ENCODE peak calls at places on chromosome 2, in ten cellular contexts. W is body of pancreas, N is sigmoid colon, S is heart left ventricle, O is A549, A is breast epithelium, I is right lobe of liver, Q is K562, F is ovary, G is Peyer's patch. H is an unnamed sample.

GRCh38 chr2:20164061-20164733 is 60.7 kb downstream of the SDC1 start:
- DNase-seq in W (no peak), N (no peak), S (no peak), O (peak; percentile 58), A (no peak), I (no peak), Q (no peak), F (no peak), G (no peak), H (no peak)

GRCh38 chr2:74440378-74441110 is 1.2 kb downstream of the RTKN start:
- DNase-seq in W (peak; percentile 88), N (peak; percentile 95), S (peak; percentile 94), O (peak; percentile 100), A (peak; percentile 78), I (peak; percentile 88), Q (peak; percentile 98), F (peak; percentile 86), G (peak; percentile 57), H (peak; percentile 92)

GRCh38 chr2:173749315-173749714 is 215.9 kb downstream of the SP3 start:
- DNase-seq in W (no peak), N (no peak), S (no peak), O (peak; percentile 6), A (no peak), I (no peak), Q (no peak), F (no peak), G (no peak), H (no peak)

GRCh38 chr2:223815186-223815883 is 22.0 kb downstream of the AP1S3 start:
- DNase-seq in W (peak; percentile 26), N (no peak), S (no peak), O (peak; percentile 56), A (no peak), I (no peak), Q (no peak), F (no peak), G (no peak), H (no peak)

GRCh38 chr2:223633656-223634055 is 31.5 kb upstream of the SCG2 start:
- DNase-seq in W (peak; percentile 5), N (no peak), S (no peak), O (no peak), A (no peak), I (no peak), Q (no peak), F (no peak), G (no peak), H (no peak)

GRCh38 chr2:187422277-187422676 is 25.8 kb downstream of the CALCRL start:
- DNase-seq in W (no peak), N (no peak), S (no peak), O (no peak), A (no peak), I (no peak), Q (no peak), F (no peak), G (no peak), H (no peak)

GRCh38 chr2:42133771-42134195 is 35.4 kb upstream of the EML4 start:
- DNase-seq in W (no peak), N (no peak), S (no peak), O (no peak), A (no peak), I (no peak), Q (no peak), F (no peak), G (no peak), H (no peak)

GRCh38 chr2:8578335-8579244 is 103.3 kb upstream of the ID2 start:
- DNase-seq in W (no peak), N (peak; percentile 57), S (no peak), O (no peak), A (no peak), I (no peak), Q (no peak), F (no peak), G (peak; percentile 46), H (no peak)

GRCh38 chr2:216802516-216803265 is 57.2 kb downstream of the TNP1 start:
- DNase-seq in W (no peak), N (no peak), S (no peak), O (no peak), A (no peak), I (no peak), Q (no peak), F (no peak), G (no peak), H (no peak)

GRCh38 chr2:221539246-221539645 is 32.9 kb downstream of the EPHA4 start:
- DNase-seq in W (no peak), N (no peak), S (no peak), O (no peak), A (no peak), I (no peak), Q (no peak), F (no peak), G (no peak), H (no peak)

GRCh38 chr2:42195559-42195958 is 26.4 kb downstream of the EML4 start:
- DNase-seq in W (no peak), N (no peak), S (no peak), O (peak; percentile 45), A (no peak), I (no peak), Q (no peak), F (no peak), G (no peak), H (no peak)

GRCh38 chr2:205850611-205851010 is 168.3 kb downstream of the NRP2 start:
- DNase-seq in W (no peak), N (no peak), S (no peak), O (no peak), A (no peak), I (no peak), Q (no peak), F (no peak), G (no peak), H (no peak)

GRCh38 chr2:239087041-239087710 is 239.3 kb downstream of the TWIST2 start:
- DNase-seq in W (no peak), N (no peak), S (no peak), O (no peak), A (no peak), I (no peak), Q (no peak), F (no peak), G (no peak), H (no peak)

GRCh38 chr2:45935791-45936622 is 284.5 kb downstream of the PRKCE start:
- DNase-seq in W (peak; percentile 96), N (peak; percentile 98), S (peak; percentile 97), O (peak; percentile 95), A (peak; percentile 94), I (peak; percentile 86), Q (peak; percentile 77), F (peak; percentile 95), G (peak; percentile 65), H (peak; percentile 88)

GRCh38 chr2:72141032-72141645 is 6.5 kb downstream of the CYP26B1 start:
- DNase-seq in W (no peak), N (no peak), S (peak; percentile 11), O (no peak), A (no peak), I (peak; percentile 50), Q (no peak), F (peak; percentile 27), G (no peak), H (peak; percentile 70)

GRCh38 chr2:240423788-240424191 is 11.7 kb upstream of the GPC1 start:
- DNase-seq in W (peak; percentile 1), N (peak; percentile 53), S (no peak), O (no peak), A (peak; percentile 52), I (peak; percentile 39), Q (no peak), F (peak; percentile 25), G (no peak), H (peak; percentile 50)

GRCh38 chr2:11465485-11466306 is at the start of gene E2F6:
- DNase-seq in W (peak; percentile 93), N (peak; percentile 96), S (peak; percentile 96), O (peak; percentile 93), A (peak; percentile 91), I (peak; percentile 94), Q (peak; percentile 94), F (peak; percentile 96), G (peak; percentile 79), H (peak; percentile 95)
- TF ChIP-seq POLR2A in W (peak; percentile 77), N (peak; percentile 77), S (no peak), O (peak; percentile 72), A (peak; percentile 91), I (peak; percentile 78), Q (peak; percentile 69), F (peak; percentile 92), G (peak; percentile 52), H (no peak)

GRCh38 chr2:63879876-63880433 is 38.3 kb downstream of the UGP2 start:
- DNase-seq in W (no peak), N (no peak), S (no peak), O (no peak), A (no peak), I (no peak), Q (no peak), F (no peak), G (no peak), H (no peak)
- H3K4me1 ChIP-seq in W (no peaks in the 10 kb centered on the region), N (peaks cover 11% of the 10 kb centered on the region), S (peaks cover 16% of the 10 kb centered on the region), O (no peaks in the 10 kb centered on the region), A (peaks cover 7% of the 10 kb centered on the region), I (no peaks in the 10 kb centered on the region), Q (no peaks in the 10 kb centered on the region), F (no peaks in the 10 kb centered on the region), G (no peaks in the 10 kb centered on the region), H (no peaks in the 10 kb centered on the region)

GRCh38 chr2:200828572-200829257 is 17.0 kb downstream of the BZW1 start:
- DNase-seq in W (no peak), N (no peak), S (no peak), O (no peak), A (no peak), I (no peak), Q (no peak), F (no peak), G (no peak), H (no peak)

GRCh38 chr2:200828104-200828503 is 16.4 kb downstream of the BZW1 start:
- DNase-seq in W (no peak), N (no peak), S (no peak), O (no peak), A (no peak), I (no peak), Q (no peak), F (no peak), G (no peak), H (no peak)

DNA sequence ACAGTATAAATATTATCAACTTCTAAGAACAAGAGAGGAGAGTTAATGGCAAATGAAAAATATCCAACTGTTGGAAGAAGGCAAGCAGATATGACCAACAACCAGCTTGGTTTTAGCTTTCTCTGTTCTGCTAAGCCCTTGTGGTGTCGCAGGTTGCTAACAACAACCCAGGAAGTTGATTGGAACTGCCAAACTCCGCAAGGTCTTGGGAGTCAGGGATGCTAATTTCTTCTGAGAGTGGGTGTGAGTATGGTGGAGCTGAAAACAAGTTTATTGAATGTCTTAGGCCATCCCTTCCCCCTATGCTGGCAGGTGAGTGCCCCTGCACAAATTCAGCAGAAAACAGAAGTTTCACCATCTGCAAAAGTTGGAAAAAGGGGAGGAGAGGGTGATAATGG is 17.5 kb downstream of the BZW1 start:
- DNase-seq in W (no peak), N (no peak), S (no peak), O (no peak), A (no peak), I (no peak), Q (no peak), F (no peak), G (no peak), H (no peak)
- TF ChIP-seq POLR2A in W (no peak), N (no peak), S (no peak), O (no peak), A (no peak), I (no peak), Q (no peak), F (no peak), G (no peak), H (no peak)

DNA sequence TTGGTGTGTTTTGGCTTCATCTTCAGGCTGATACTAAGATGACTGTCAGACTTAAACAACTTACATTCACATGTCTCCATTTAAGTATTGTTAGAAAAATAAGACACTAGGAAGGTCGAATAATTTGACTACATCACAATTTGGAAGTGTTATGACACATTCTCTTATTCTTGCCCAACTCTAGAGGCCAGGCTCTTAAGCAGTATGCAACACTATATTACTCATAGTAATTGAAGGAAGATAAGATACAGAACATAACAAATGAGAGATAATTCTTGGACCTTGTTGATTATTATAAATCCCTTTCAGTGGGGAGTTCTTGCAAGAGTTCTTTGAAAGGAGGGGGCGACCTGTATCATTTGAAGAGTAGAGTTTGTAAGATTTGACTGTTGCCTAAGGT is 295.3 kb upstream of the COL3A1 start:
- DNase-seq in W (no peak), N (no peak), S (no peak), O (no peak), A (no peak), I (no peak), Q (no peak), F (no peak), G (no peak), H (no peak)
- H3K4me1 ChIP-seq in W (no peaks in the 10 kb centered on the region), N (peaks cover 9% of the 10 kb centered on the region), S (no peaks in the 10 kb centered on the region), O (peaks cover 13% of the 10 kb centered on the region), A (no peaks in the 10 kb centered on the region), I (no peaks in the 10 kb centered on the region), Q (no peaks in the 10 kb centered on the region), F (no peaks in the 10 kb centered on the region), G (no peaks in the 10 kb centered on the region), H (no peaks in the 10 kb centered on the region)

H was measured in spleen.